ENCODE peak calls at places on chromosomes 4 and X, in seven cellular contexts. One of them, this sample, is unnamed.

GRCh38 chr4:39976945-39977488 is 694 bp downstream of the PDS5A start:
- DNase-seq in putamen: peak
- DNase-seq in AML-193: no peak
- DNase-seq in HFFc6: no peak
- DNase-seq in stimulated activated CD8-positive, alpha-beta memory T cell treated with anti-CD3 and anti-CD28 coated beads, Interleukin-4, amount 100 ng/mL, for 24 hours: peak
- DNase-seq in T-helper 1 cell: peak
- DNase-seq in T-cell: peak
- DNase-seq in this sample: peak

GRCh38 chrX:74535211-74535621 is 79.2 kb downstream of the RLIM start:
- DNase-seq in putamen: peak
- DNase-seq in AML-193: peak
- DNase-seq in HFFc6: peak
- DNase-seq in stimulated activated CD8-positive, alpha-beta memory T cell treated with anti-CD3 and anti-CD28 coated beads, Interleukin-4, amount 100 ng/mL, for 24 hours: no peak
- DNase-seq in T-helper 1 cell: no peak
- DNase-seq in T-cell: no peak
- DNase-seq in this sample: no peak

GRCh38 chr4:61431131-61431530 is 231.0 kb downstream of the ADGRL3 start:
- DNase-seq in putamen: no peak
- DNase-seq in AML-193: no peak
- DNase-seq in HFFc6: no peak
- DNase-seq in stimulated activated CD8-positive, alpha-beta memory T cell treated with anti-CD3 and anti-CD28 coated beads, Interleukin-4, amount 100 ng/mL, for 24 hours: no peak
- DNase-seq in T-helper 1 cell: no peak
- DNase-seq in T-cell: no peak
- DNase-seq in this sample: no peak

GRCh38 chr4:14977836-14978235 is 24.4 kb upstream of the CPEB2 start:
- DNase-seq in putamen: no peak
- DNase-seq in AML-193: no peak
- DNase-seq in HFFc6: no peak
- DNase-seq in stimulated activated CD8-positive, alpha-beta memory T cell treated with anti-CD3 and anti-CD28 coated beads, Interleukin-4, amount 100 ng/mL, for 24 hours: no peak
- DNase-seq in T-helper 1 cell: no peak
- DNase-seq in T-cell: no peak
- DNase-seq in this sample: no peak

GRCh38 chr4:47109379-47109778 is 78.0 kb downstream of the GABRB1 start:
- DNase-seq in putamen: no peak
- DNase-seq in AML-193: no peak
- DNase-seq in HFFc6: no peak
- DNase-seq in stimulated activated CD8-positive, alpha-beta memory T cell treated with anti-CD3 and anti-CD28 coated beads, Interleukin-4, amount 100 ng/mL, for 24 hours: no peak
- DNase-seq in T-helper 1 cell: no peak
- DNase-seq in T-cell: no peak
- DNase-seq in this sample: no peak

GRCh38 chr4:148704291-148704690 is 262.1 kb upstream of the NR3C2 start:
- DNase-seq in putamen: no peak
- DNase-seq in AML-193: no peak
- DNase-seq in HFFc6: no peak
- DNase-seq in stimulated activated CD8-positive, alpha-beta memory T cell treated with anti-CD3 and anti-CD28 coated beads, Interleukin-4, amount 100 ng/mL, for 24 hours: no peak
- DNase-seq in T-helper 1 cell: no peak
- DNase-seq in T-cell: no peak
- DNase-seq in this sample: no peak

GRCh38 chr4:154029171-154029570 is 240.3 kb upstream of the SFRP2 start:
- DNase-seq in putamen: no peak
- DNase-seq in AML-193: no peak
- DNase-seq in HFFc6: no peak
- DNase-seq in stimulated activated CD8-positive, alpha-beta memory T cell treated with anti-CD3 and anti-CD28 coated beads, Interleukin-4, amount 100 ng/mL, for 24 hours: no peak
- DNase-seq in T-helper 1 cell: no peak
- DNase-seq in T-cell: no peak
- DNase-seq in this sample: no peak

GRCh38 chr4:53899544-53900274 is 164.7 kb downstream of the CHIC2 start:
- DNase-seq in putamen: no peak
- DNase-seq in AML-193: no peak
- DNase-seq in HFFc6: peak
- DNase-seq in stimulated activated CD8-positive, alpha-beta memory T cell treated with anti-CD3 and anti-CD28 coated beads, Interleukin-4, amount 100 ng/mL, for 24 hours: no peak
- DNase-seq in T-helper 1 cell: no peak
- DNase-seq in T-cell: no peak
- DNase-seq in this sample: no peak

GRCh38 chr4:73127839-73128448 is 58.4 kb upstream of the COX18 start:
- DNase-seq in putamen: peak
- DNase-seq in AML-193: peak
- DNase-seq in HFFc6: peak
- DNase-seq in stimulated activated CD8-positive, alpha-beta memory T cell treated with anti-CD3 and anti-CD28 coated beads, Interleukin-4, amount 100 ng/mL, for 24 hours: no peak
- DNase-seq in T-helper 1 cell: no peak
- DNase-seq in T-cell: peak
- DNase-seq in this sample: no peak